ENCODE peak calls at places on chromosome 2, in nine cellular contexts. X is left colon; E is retinal pigment epithelial cell; V is activated T-cell treated with anti-CD3 and anti-CD28 coated beads, Interleukin-2, amount 50 U/mL, for 72 hours; Y is PC-3; L is epithelial cell of proximal tubule; T is posterior vena cava; S is HepG2; Z is activated gamma-delta T cell treated with Interleukin-2 at 50 U/mL for 16 hours. J is an unnamed sample.
A peak's percentile ranks its signal among the peaks of the same experiment; 100 is the strongest.

GRCh38 chr2:37616674-37616999 is 54.8 kb downstream of the CDC42EP3 start:
- DNase-seq in X (no peak), E (no peak), V (no peak), Y (no peak), L (no peak), T (no peak), S (no peak), Z (no peak), J (no peak)

GRCh38 chr2:73892631-73893329 is at the start of gene ACTG2:
- DNase-seq in X (no peak), E (no peak), V (no peak), Y (peak; percentile 9), L (no peak), T (peak; percentile 83), S (no peak), Z (no peak), J (no peak)

GRCh38 chr2:203786912-203787311 is 80.5 kb downstream of the CD28 start:
- DNase-seq in X (no peak), E (no peak), V (no peak), Y (no peak), L (no peak), T (no peak), S (peak; percentile 41), Z (no peak), J (peak; percentile 32)

GRCh38 chr2:46857871-46858696 is 57.5 kb downstream of the MCFD2 start:
- DNase-seq in X (no peak), E (peak; percentile 82), V (no peak), Y (no peak), L (no peak), T (peak; percentile 70), S (no peak), Z (no peak), J (no peak)

GRCh38 chr2:6883448-6884122 is 6.0 kb downstream of the RSAD2 start:
- DNase-seq in X (no peak), E (peak; percentile 22), V (no peak), Y (no peak), L (no peak), T (no peak), S (no peak), Z (no peak), J (no peak)

GRCh38 chr2:45102141-45102540 is 92.9 kb upstream of the SIX2 start:
- DNase-seq in X (no peak), E (no peak), V (no peak), Y (peak; percentile 59), L (no peak), T (no peak), S (no peak), Z (no peak), J (no peak)

GRCh38 chr2:186575302-186575701 is 14.6 kb upstream of the ITGAV start:
- DNase-seq in X (no peak), E (peak; percentile 99), V (no peak), Y (peak; percentile 96), L (peak; percentile 95), T (no peak), S (peak; percentile 94), Z (no peak), J (peak; percentile 73)

GRCh38 chr2:120312861-120313694 is 32.9 kb upstream of the INHBB start:
- DNase-seq in X (peak; percentile 88), E (peak; percentile 38), V (peak; percentile 79), Y (peak; percentile 95), L (peak; percentile 46), T (peak; percentile 90), S (peak; percentile 66), Z (peak; percentile 65), J (peak; percentile 92)

GRCh38 chr2:239600650-239601049 is 199.8 kb upstream of the HDAC4 start:
- DNase-seq in X (no peak), E (no peak), V (no peak), Y (no peak), L (no peak), T (peak; percentile 51), S (no peak), Z (no peak), J (no peak)

GRCh38 chr2:216838146-216838545 is 21.7 kb downstream of the TNP1 start:
- DNase-seq in X (no peak), E (no peak), V (no peak), Y (no peak), L (no peak), T (no peak), S (no peak), Z (no peak), J (no peak)

GRCh38 chr2:126720031-126720368 is 64.0 kb downstream of the GYPC start:
- DNase-seq in X (no peak), E (no peak), V (no peak), Y (no peak), L (no peak), T (no peak), S (no peak), Z (no peak), J (no peak)

GRCh38 chr2:239274391-239275001 is 126.3 kb downstream of the HDAC4 start:
- DNase-seq in X (peak; percentile 44), E (no peak), V (peak; percentile 78), Y (peak; percentile 45), L (no peak), T (peak; percentile 85), S (no peak), Z (no peak), J (peak; percentile 75)

GRCh38 chr2:138997346-138997745 is 217.2 kb upstream of the NXPH2 start:
- DNase-seq in X (no peak), E (no peak), V (no peak), Y (no peak), L (no peak), T (no peak), S (no peak), Z (no peak), J (no peak)

GRCh38 chr2:208318127-208318526 is 52.1 kb downstream of the PIKFYVE start:
- DNase-seq in X (no peak), E (no peak), V (no peak), Y (no peak), L (no peak), T (no peak), S (no peak), Z (no peak), J (no peak)

GRCh38 chr2:226048625-226049024 is 649.1 kb downstream of the NYAP2 start:
- DNase-seq in X (no peak), E (peak; percentile 57), V (no peak), Y (peak; percentile 59), L (no peak), T (no peak), S (peak; percentile 9), Z (no peak), J (no peak)

GRCh38 chr2:208491648-208492047 is 85.1 kb downstream of the PTH2R start:
- DNase-seq in X (no peak), E (no peak), V (no peak), Y (no peak), L (no peak), T (no peak), S (no peak), Z (no peak), J (no peak)

GRCh38 chr2:232789067-232789466 is 12.7 kb upstream of the KCNJ13 start:
- DNase-seq in X (peak; percentile 24), E (no peak), V (no peak), Y (no peak), L (no peak), T (no peak), S (no peak), Z (no peak), J (no peak)

GRCh38 chr2:126981476-126981875 is 82.8 kb downstream of the TEX51 start:
- DNase-seq in X (no peak), E (no peak), V (no peak), Y (peak; percentile 40), L (no peak), T (no peak), S (peak; percentile 41), Z (no peak), J (no peak)